ENCODE peak calls at places on chromosomes 16 and 17, in five cellular contexts. Z, R, N, M and C are unnamed samples.

GRCh38 chr16:50315346-50315997 is 49.1 kb downstream of the ADCY7 start:
- DNase-seq in Z (no peak), R (peak), N (no peak), M (no peak), C (peak)

GRCh38 chr16:1285669-1286491 is 23.6 kb upstream of the UBE2I start:
- DNase-seq in Z (no peak), R (no peak), N (no peak), M (no peak), C (no peak)

GRCh38 chr17:67629963-67630320 is 87.8 kb upstream of the NOL11 start:
- DNase-seq in Z (no peak), R (no peak), N (peak), M (peak), C (no peak)

GRCh38 chr16:67029249-67030096 is 524 bp downstream of the CBFB start:
- DNase-seq in Z (peak), R (peak), N (peak), M (peak), C (peak)

GRCh38 chr17:42088736-42089135 is 9.5 kb downstream of the ZNF385C start:
- DNase-seq in Z (no peak), R (no peak), N (no peak), M (no peak), C (no peak)

GRCh38 chr16:57956270-57956808 is 14.6 kb downstream of the CNGB1 start:
- DNase-seq in Z (no peak), R (no peak), N (no peak), M (no peak), C (no peak)

GRCh38 chr17:79543566-79543965 is 67.3 kb downstream of the RBFOX3 start:
- DNase-seq in Z (no peak), R (no peak), N (no peak), M (no peak), C (no peak)

GRCh38 chr16:19118938-19119431 is 5.2 kb downstream of the ITPRIPL2 start:
- DNase-seq in Z (peak), R (peak), N (no peak), M (no peak), C (no peak)

GRCh38 chr17:50534222-50534978 is 1.9 kb downstream of the EPN3 start:
- DNase-seq in Z (no peak), R (peak), N (no peak), M (peak), C (no peak)

GRCh38 chr16:50210266-50211038 is 55.9 kb upstream of the ADCY7 start:
- DNase-seq in Z (peak), R (peak), N (peak), M (peak), C (peak)